ENCODE peak calls at places on chromosome 9, in four cellular contexts. W is HCT116, J is NCI-H2029, U is NCI-H1694 treated with DMSO at 0.1 percent for 48 hours. H is an unnamed sample.

GRCh38 chr9:95138474-95138873 is 179.0 kb downstream of the FANCC start:
- DNase-seq in W (no peak), J (peak), U (peak), H (no peak)

GRCh38 chr9:114033397-114034103 is 44.5 kb downstream of the AMBP start:
- DNase-seq in W (no peak), J (no peak), U (peak), H (peak)

GRCh38 chr9:110452227-110452801 is 114.7 kb upstream of the TXNDC8 start:
- DNase-seq in W (no peak), J (no peak), U (no peak), H (no peak)

GRCh38 chr9:118449554-118449953 is 745.4 kb downstream of the TLR4 start:
- DNase-seq in W (no peak), J (no peak), U (no peak), H (no peak)

GRCh38 chr9:132350861-132351315 is 3.9 kb downstream of the SETX start:
- DNase-seq in W (no peak), J (no peak), U (no peak), H (no peak)

GRCh38 chr9:108662935-108663334 is 192.9 kb downstream of the ACTL7B start:
- DNase-seq in W (no peak), J (no peak), U (no peak), H (no peak)

GRCh38 chr9:35134920-35135319 is 19.3 kb upstream of the ATOSB start:
- DNase-seq in W (no peak), J (no peak), U (no peak), H (no peak)

GRCh38 chr9:121073038-121073437 is 1.7 kb upstream of the CNTRL start:
- DNase-seq in W (no peak), J (peak), U (peak), H (peak)

GRCh38 chr9:136901516-136902258 is 15.4 kb downstream of the TRAF2 start:
- DNase-seq in W (peak), J (no peak), U (no peak), H (peak)

GRCh38 chr9:115164511-115164974 is 46.6 kb upstream of the TNC start:
- DNase-seq in W (peak), J (no peak), U (no peak), H (peak)

GRCh38 chr9:130743644-130744043 is 50.1 kb downstream of the EXOSC2 start:
- DNase-seq in W (no peak), J (no peak), U (no peak), H (no peak)

GRCh38 chr9:128072144-128073021 is 4.4 kb downstream of the SLC25A25 start:
- DNase-seq in W (no peak), J (peak), U (no peak), H (peak)

GRCh38 chr9:92947268-92948031 is at the start of gene FGD3:
- DNase-seq in W (no peak), J (peak), U (peak), H (no peak)

GRCh38 chr9:95816716-95817115 is 58.8 kb upstream of the ERCC6L2 start:
- DNase-seq in W (no peak), J (no peak), U (no peak), H (no peak)

GRCh38 chr9:93098236-93098946 is 2.4 kb downstream of the CARD19 start:
- DNase-seq in W (peak), J (peak), U (no peak), H (peak)

GRCh38 chr9:98639133-98639532 is 69.6 kb downstream of the GABBR2 start:
- DNase-seq in W (no peak), J (no peak), U (no peak), H (no peak)

GRCh38 chr9:31140316-31140715 is 1244.1 kb upstream of the ACO1 start:
- DNase-seq in W (peak), J (no peak), U (peak), H (no peak)

GRCh38 chr9:134557331-134557730 is 84.3 kb upstream of the COL5A1 start:
- DNase-seq in W (no peak), J (no peak), U (no peak), H (no peak)

GRCh38 chr9:124894035-124894740 is 32.3 kb downstream of the ARPC5L start:
- DNase-seq in W (no peak), J (no peak), U (no peak), H (no peak)